ENCODE peak calls at places on chromosome 17, in seven cellular contexts. W is trophoblast cell; K is A673; S is cardiac muscle cell; Z is ascending aorta; Q is RWPE1; G is CD4-positive, CD25-positive, alpha-beta regulatory T cell. Y is an unnamed sample.

GRCh38 chr17:74547736-74548135 is 1.8 kb upstream of the CD300C start:
- DNase-seq in G (no peak), K (no peak), Z (no peak), W (no peak), Q (no peak), S (no peak), Y (no peak)

GRCh38 chr17:12362853-12363252 is 302.8 kb upstream of the MYOCD start:
- DNase-seq in Z (no peak), Q (no peak), K (no peak), S (no peak), W (no peak), G (no peak), Y (no peak)

GRCh38 chr17:79654960-79655382 is 44.1 kb upstream of the RBFOX3 start:
- DNase-seq in S (no peak), Z (peak; percentile 42), Q (no peak), W (no peak), G (no peak), K (no peak), Y (no peak)

GRCh38 chr17:45904886-45905285 is 10.5 kb downstream of the MAPT start:
- DNase-seq in Z (no peak), K (no peak), G (no peak), Q (no peak), W (no peak), S (no peak), Y (no peak)

GRCh38 chr17:63454915-63455314 is 8.8 kb upstream of the CYB561 start:
- DNase-seq in G (no peak), Q (no peak), S (no peak), K (no peak), W (no peak), Z (peak; percentile 58), Y (no peak)

GRCh38 chr17:27782791-27783206 is 17.5 kb downstream of the NOS2 start:
- DNase-seq in G (no peak), W (no peak), Z (no peak), S (no peak), Q (no peak), K (peak; percentile 17), Y (no peak)

GRCh38 chr17:34671191-34671590 is 91.8 kb downstream of the TMEM132E start:
- DNase-seq in G (no peak), Q (no peak), K (no peak), Z (no peak), S (no peak), W (no peak), Y (no peak)

GRCh38 chr17:80882926-80883685 is 108.5 kb upstream of the CHMP6 start:
- DNase-seq in G (no peak), W (no peak), Q (no peak), K (no peak), S (no peak), Z (no peak), Y (no peak)

GRCh38 chr17:54256530-54256929 is 433.8 kb downstream of the KIF2B start:
- DNase-seq in K (no peak), G (no peak), Q (no peak), S (no peak), Z (no peak), W (no peak), Y (no peak)

GRCh38 chr17:76076100-76076764 is 1.7 kb downstream of the GALR2 start:
- DNase-seq in W (no peak), Z (no peak), Q (no peak), S (no peak), K (no peak), G (no peak), Y (no peak)

GRCh38 chr17:35293151-35293837 is 50.4 kb downstream of the SLFN5 start:
- DNase-seq in K (no peak), Z (no peak), Q (no peak), S (no peak), G (no peak), W (peak; percentile 90), Y (no peak)

GRCh38 chr17:78645421-78646295 is 68.5 kb upstream of the DNAH17 start:
- DNase-seq in S (peak; percentile 72), W (peak; percentile 53), G (no peak), Q (peak; percentile 35), Z (peak; percentile 84), K (peak; percentile 18), Y (peak; percentile 22)

GRCh38 chr17:4769628-4770027 is 2.1 kb upstream of the TM4SF5 start:
- DNase-seq in Q (peak; percentile 59), S (no peak), G (no peak), W (no peak), Z (no peak), K (no peak), Y (no peak)

GRCh38 chr17:77132411-77133086 is 8.2 kb upstream of the SEC14L1 start:
- DNase-seq in W (no peak), K (no peak), S (no peak), Z (no peak), Q (no peak), G (no peak), Y (no peak)

GRCh38 chr17:22512057-22512456 is 819.7 kb downstream of the KCNJ18 start:
- DNase-seq in K (no peak), S (no peak), Z (no peak), Q (no peak), W (no peak), G (no peak), Y (no peak)

GRCh38 chr17:82013772-82014321 is 8.8 kb downstream of the CENPX start:
- DNase-seq in S (no peak), K (no peak), Z (no peak), Q (no peak), G (no peak), W (no peak), Y (no peak)

GRCh38 chr17:68087851-68088250 is 52.3 kb downstream of the KPNA2 start:
- DNase-seq in G (no peak), S (no peak), Z (no peak), Q (no peak), K (peak; percentile 22), W (no peak), Y (no peak)

GRCh38 chr17:4476512-4477070 is 22.1 kb upstream of the SPNS2 start:
- DNase-seq in S (no peak), Z (no peak), G (no peak), K (no peak), W (peak; percentile 45), Q (no peak), Y (no peak)

GRCh38 chr17:13806023-13806553 is 204.4 kb upstream of the HS3ST3A1 start:
- DNase-seq in G (no peak), K (no peak), S (no peak), Q (no peak), W (no peak), Z (no peak), Y (no peak)

GRCh38 chr17:78434455-78435329 is 56.2 kb downstream of the PGS1 start:
- DNase-seq in G (no peak), S (no peak), Z (no peak), Q (no peak), K (no peak), W (no peak), Y (no peak)

GRCh38 chr17:8120520-8121443 is 2.5 kb upstream of the ALOXE3 start:
- DNase-seq in W (peak; percentile 90), G (peak; percentile 32), K (peak; percentile 91), Z (no peak), Q (peak; percentile 83), S (peak; percentile 70), Y (peak; percentile 44)

GRCh38 chr17:48240122-48240521 is 132.6 kb downstream of the SNX11 start:
- DNase-seq in K (peak; percentile 41), S (peak; percentile 34), Q (no peak), W (no peak), Z (no peak), G (no peak), Y (no peak)
- H3K27ac ChIP-seq in K (peak overlapping the region; percentile 87), S (no peak overlapping the region), Q (no peak overlapping the region), W (no peak overlapping the region), Z (no peak overlapping the region), G (no peak overlapping the region), Y (no peak overlapping the region)

GRCh38 chr17:55340171-55340570 is 75.4 kb downstream of the HLF start:
- DNase-seq in S (no peak), G (no peak), K (no peak), Z (no peak), W (no peak), Q (no peak), Y (no peak)
- H3K27ac ChIP-seq in S (no peak overlapping the region), G (no peak overlapping the region), K (no peak overlapping the region), Z (no peak overlapping the region), W (no peak overlapping the region), Q (no peak overlapping the region), Y (no peak overlapping the region)

DNA sequence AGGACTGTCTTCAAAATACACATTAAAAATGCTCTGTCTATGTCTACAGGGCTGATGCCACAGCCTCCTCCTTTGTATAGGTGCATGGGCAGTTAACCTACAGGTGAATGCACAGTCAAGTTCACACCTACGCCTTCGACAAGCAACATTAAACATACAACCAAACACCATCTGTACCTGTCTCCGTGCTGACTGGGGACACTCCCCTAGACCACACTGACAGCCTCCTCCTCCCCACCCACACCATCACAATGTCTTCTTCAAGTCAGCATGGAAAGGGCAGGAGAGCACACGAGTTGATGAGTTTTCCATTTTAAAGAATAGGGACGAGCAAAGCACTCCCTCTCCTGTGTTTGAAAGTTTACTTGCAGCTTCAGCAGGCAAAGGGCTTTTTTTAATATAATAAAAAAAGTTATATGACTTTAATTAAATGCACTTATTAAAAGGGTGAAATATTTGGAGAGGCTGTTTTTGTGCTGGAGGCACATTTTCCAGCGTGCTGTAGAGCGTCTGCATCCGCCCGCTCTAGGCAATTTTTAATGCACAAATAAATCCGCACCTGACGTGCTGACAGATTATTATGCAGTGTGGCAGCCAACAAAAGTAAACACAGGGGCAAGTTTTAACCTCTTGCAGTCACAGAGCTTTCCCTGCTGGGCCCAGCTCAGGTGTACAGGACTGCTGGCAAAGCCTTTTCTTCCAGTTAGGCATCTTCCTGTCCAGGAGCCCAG is 367.9 kb downstream of the SOX9 start:
- DNase-seq in S (no peak), Z (no peak), W (no peak), K (no peak), Q (no peak), G (no peak), Y (no peak)
- H3K27ac ChIP-seq in S (no peak overlapping the region), Z (no peak overlapping the region), W (no peak overlapping the region), K (no peak overlapping the region), Q (no peak overlapping the region), G (no peak overlapping the region), Y (no peak overlapping the region)

GRCh38 chr17:51087072-51087757 is 33.5 kb downstream of the SPAG9 start:
- DNase-seq in S (no peak), Z (no peak), G (no peak), Q (no peak), K (no peak), W (no peak), Y (no peak)

GRCh38 chr17:51085150-51085805 is 35.4 kb downstream of the SPAG9 start:
- DNase-seq in S (peak; percentile 23), Q (no peak), K (no peak), Z (no peak), W (peak; percentile 33), G (no peak), Y (no peak)

GRCh38 chr17:51091635-51092034 is 29.0 kb downstream of the SPAG9 start:
- DNase-seq in G (no peak), Q (no peak), Z (no peak), W (no peak), K (peak; percentile 15), S (no peak), Y (no peak)

GRCh38 chr17:51083976-51084375 is 36.7 kb downstream of the SPAG9 start:
- DNase-seq in S (no peak), Z (no peak), W (no peak), K (no peak), Q (no peak), G (no peak), Y (no peak)

GRCh38 chr17:51088287-51088686 is 32.4 kb downstream of the SPAG9 start:
- DNase-seq in S (no peak), Z (no peak), G (no peak), W (no peak), K (no peak), Q (no peak), Y (no peak)
- H3K27ac ChIP-seq in S (no peak overlapping the region), Z (no peak overlapping the region), G (no peak overlapping the region), W (no peak overlapping the region), K (no peak overlapping the region), Q (no peak overlapping the region), Y (no peak overlapping the region)